ENCODE peak calls at places on chromosome 13, in ten cellular contexts. W is AG09319; B is stimulated activated CD8-positive, alpha-beta memory T cell treated with anti-CD3 and anti-CD28 coated beads, Interleukin-15, amount 100 ng/mL, for 4 hours; E is ELR; R is H54; V is T-helper 9 cell; O is stimulated activated CD4-positive, alpha-beta T cell treated with anti-CD3 and anti-CD28 coated beads, Interleukin-1b, Interleukin-23, amount 100 ng/mL, for 1 hour; M is brain microvascular endothelial cell; A is Calu3; K is T-cell. I is an unnamed sample.

GRCh38 chr13:27851049-27851448 is 58.8 kb downstream of the GSX1 start:
- DNase-seq in M (no peak), E (no peak), K (no peak), R (no peak), A (no peak), W (no peak), B (no peak), O (no peak), V (no peak), I (no peak)

GRCh38 chr13:58907347-58907746 is 1256.4 kb downstream of the DIAPH3 start:
- DNase-seq in E (no peak), V (no peak), R (no peak), A (no peak), O (no peak), M (no peak), B (no peak), K (no peak), W (no peak), I (no peak)

GRCh38 chr13:33083054-33083453 is 66.8 kb downstream of the KL start:
- DNase-seq in A (no peak), K (no peak), O (no peak), E (no peak), B (no peak), R (no peak), M (no peak), W (no peak), V (no peak), I (no peak)

GRCh38 chr13:108961542-108962125 is 332.2 kb downstream of the MYO16 start:
- DNase-seq in V (no peak), R (peak; percentile 28), A (no peak), E (peak; percentile 68), O (no peak), M (no peak), B (no peak), K (no peak), W (no peak), I (peak; percentile 39)

GRCh38 chr13:113770441-113770840 is 11.4 kb downstream of the TMEM255B start:
- DNase-seq in A (no peak), R (no peak), O (no peak), W (no peak), V (no peak), K (no peak), B (no peak), E (no peak), M (no peak), I (no peak)

GRCh38 chr13:20370815-20371421 is 138.8 kb upstream of the GJB6 start:
- DNase-seq in B (no peak), V (no peak), W (no peak), E (no peak), A (peak; percentile 40), M (no peak), O (no peak), K (no peak), R (no peak), I (no peak)

GRCh38 chr13:45490068-45490467 is 25.3 kb downstream of the COG3 start:
- DNase-seq in B (no peak), A (peak; percentile 5), W (no peak), E (peak; percentile 34), O (no peak), M (no peak), R (no peak), K (no peak), V (no peak), I (no peak)

GRCh38 chr13:110897521-110897920 is 17.3 kb downstream of the ANKRD10 start:
- DNase-seq in K (no peak), O (no peak), A (no peak), B (no peak), R (no peak), V (no peak), M (no peak), E (no peak), W (no peak), I (no peak)

GRCh38 chr13:37303610-37304009 is 198.1 kb upstream of the CSNK1A1L start:
- DNase-seq in E (no peak), B (no peak), A (no peak), R (no peak), M (no peak), V (no peak), K (no peak), W (no peak), O (no peak), I (no peak)

GRCh38 chr13:99356216-99357089 is 49.3 kb upstream of the GPR183 start:
- DNase-seq in R (peak; percentile 33), V (peak; percentile 47), M (peak; percentile 96), A (no peak), W (peak; percentile 54), K (peak; percentile 50), E (peak; percentile 56), B (no peak), O (no peak), I (peak; percentile 60)

GRCh38 chr13:113834496-113835200 is 29.2 kb downstream of the GAS6 start:
- DNase-seq in M (no peak), V (no peak), B (no peak), W (no peak), E (no peak), A (no peak), R (no peak), K (no peak), O (no peak), I (no peak)

GRCh38 chr13:40502236-40502635 is 164.2 kb downstream of the FOXO1 start:
- DNase-seq in K (no peak), R (no peak), M (no peak), E (no peak), B (no peak), V (no peak), A (no peak), O (no peak), W (no peak), I (peak; percentile 6)

GRCh38 chr13:20035130-20035529 is 76.6 kb downstream of the ZMYM2 start:
- DNase-seq in M (no peak), E (no peak), O (no peak), W (no peak), K (no peak), B (no peak), V (no peak), R (no peak), A (no peak), I (no peak)

GRCh38 chr13:30870049-30870884 is 35.8 kb upstream of the MEDAG start:
- DNase-seq in W (peak; percentile 93), E (peak; percentile 99), A (peak; percentile 21), R (no peak), B (no peak), K (no peak), M (peak; percentile 99), V (no peak), O (no peak), I (peak; percentile 45)

GRCh38 chr13:32277838-32278237 is 37.3 kb downstream of the ZAR1L start:
- DNase-seq in B (no peak), K (no peak), O (no peak), E (no peak), A (no peak), M (no peak), V (no peak), R (no peak), W (no peak), I (no peak)

GRCh38 chr13:71021810-71022422 is 845.1 kb downstream of the DACH1 start:
- DNase-seq in A (no peak), E (peak; percentile 42), W (no peak), K (no peak), M (no peak), V (no peak), R (no peak), O (no peak), B (no peak), I (no peak)

GRCh38 chr13:65965496-65965895 is 1264.6 kb downstream of the PCDH9 start:
- DNase-seq in V (no peak), B (no peak), K (no peak), E (peak; percentile 56), W (no peak), O (no peak), M (peak; percentile 24), R (no peak), A (no peak), I (no peak)

GRCh38 chr13:49287995-49288394 is 40.3 kb downstream of the CDADC1 start:
- DNase-seq in B (no peak), K (no peak), A (no peak), O (no peak), W (no peak), V (no peak), M (no peak), E (no peak), R (no peak), I (no peak)

GRCh38 chr13:40181203-40181845 is 485.1 kb downstream of the FOXO1 start:
- DNase-seq in B (no peak), O (no peak), W (no peak), K (no peak), E (no peak), R (no peak), M (peak; percentile 85), V (no peak), A (no peak), I (no peak)

GRCh38 chr13:63012016-63012415 is 1596.4 kb upstream of the PCDH20 start:
- DNase-seq in A (no peak), E (no peak), R (no peak), B (no peak), W (no peak), M (no peak), K (no peak), O (no peak), V (no peak), I (no peak)